ENCODE peak calls at places on chromosomes 3 and 15, in eight cellular contexts. R is Peyer's patch, Z is uterus, C is gastrocnemius medialis, K is A549, E is IMR-90, F is testis, P is stomach. O is an unnamed sample.

GRCh38 chr3:39028466-39028865 is 23.3 kb downstream of the SCN11A start:
- DNase-seq in R (no peak), Z (no peak), C (no peak), K (no peak), E (no peak), F (no peak), P (no peak), O (no peak)

GRCh38 chr3:117873236-117873635 is 1161.4 kb downstream of the IGSF11 start:
- DNase-seq in R (no peak), Z (peak; percentile 15), C (no peak), K (no peak), E (peak; percentile 7), F (peak; percentile 86), P (no peak), O (peak; percentile 36)

GRCh38 chr3:185663929-185664328 is 77.8 kb downstream of the SENP2 start:
- DNase-seq in R (no peak), Z (no peak), C (no peak), K (no peak), E (no peak), F (no peak), P (no peak), O (no peak)

GRCh38 chr3:122826315-122826714 is 31.4 kb downstream of the SLC49A4 start:
- DNase-seq in R (no peak), Z (no peak), C (no peak), K (no peak), E (no peak), F (no peak), P (no peak), O (no peak)

GRCh38 chr3:142296507-142296906 is 71.1 kb upstream of the GK5 start:
- DNase-seq in R (no peak), Z (no peak), C (no peak), K (no peak), E (no peak), F (no peak), P (no peak), O (no peak)

GRCh38 chr15:67832031-67832551 is 6.8 kb downstream of the SKOR1 start:
- DNase-seq in R (no peak), Z (no peak), C (no peak), K (no peak), E (peak; percentile 29), F (no peak), P (no peak), O (no peak)

GRCh38 chr15:31399544-31400171 is 73.0 kb downstream of the KLF13 start:
- DNase-seq in R (peak; percentile 44), Z (no peak), C (no peak), K (no peak), E (peak; percentile 15), F (no peak), P (no peak), O (no peak)

GRCh38 chr15:80871801-80872327 is 92.7 kb downstream of the CEMIP start:
- DNase-seq in R (no peak), Z (no peak), C (no peak), K (no peak), E (no peak), F (no peak), P (no peak), O (no peak)

GRCh38 chr3:170835346-170835745 is 34.6 kb downstream of the RPL22L1 start:
- DNase-seq in R (no peak), Z (peak; percentile 33), C (no peak), K (no peak), E (no peak), F (no peak), P (no peak), O (no peak)

GRCh38 chr15:35751421-35752133 is 205.6 kb upstream of the DPH6 start:
- DNase-seq in R (peak; percentile 78), Z (peak; percentile 77), C (peak; percentile 34), K (peak; percentile 10), E (peak; percentile 78), F (peak; percentile 91), P (peak; percentile 73), O (peak; percentile 79)

GRCh38 chr3:90010341-90010740 is 902.9 kb downstream of the EPHA3 start:
- DNase-seq in R (no peak), Z (no peak), C (no peak), K (no peak), E (peak; percentile 47), F (no peak), P (no peak), O (no peak)

GRCh38 chr15:76150508-76150907 is 90.7 kb downstream of the TMEM266 start:
- DNase-seq in R (no peak), Z (no peak), C (no peak), K (no peak), E (no peak), F (no peak), P (peak; percentile 69), O (peak; percentile 58)

GRCh38 chr3:69865920-69866679 is 126.8 kb downstream of the MITF start:
- DNase-seq in R (no peak), Z (no peak), C (peak; percentile 24), K (no peak), E (peak; percentile 23), F (peak; percentile 20), P (peak; percentile 83), O (peak; percentile 81)

GRCh38 chr15:55993804-55994539 is 560 bp upstream of the NEDD4 start:
- DNase-seq in R (no peak), Z (no peak), C (no peak), K (peak; percentile 50), E (peak; percentile 68), F (no peak), P (no peak), O (no peak)

GRCh38 chr15:67184208-67184925 is 70.1 kb downstream of the AAGAB start:
- DNase-seq in R (no peak), Z (peak; percentile 26), C (peak; percentile 18), K (no peak), E (no peak), F (no peak), P (no peak), O (no peak)

GRCh38 chr3:130829575-130829947 is 64.3 kb upstream of the ATP2C1 start:
- DNase-seq in R (no peak), Z (no peak), C (no peak), K (no peak), E (no peak), F (no peak), P (no peak), O (no peak)

DNA sequence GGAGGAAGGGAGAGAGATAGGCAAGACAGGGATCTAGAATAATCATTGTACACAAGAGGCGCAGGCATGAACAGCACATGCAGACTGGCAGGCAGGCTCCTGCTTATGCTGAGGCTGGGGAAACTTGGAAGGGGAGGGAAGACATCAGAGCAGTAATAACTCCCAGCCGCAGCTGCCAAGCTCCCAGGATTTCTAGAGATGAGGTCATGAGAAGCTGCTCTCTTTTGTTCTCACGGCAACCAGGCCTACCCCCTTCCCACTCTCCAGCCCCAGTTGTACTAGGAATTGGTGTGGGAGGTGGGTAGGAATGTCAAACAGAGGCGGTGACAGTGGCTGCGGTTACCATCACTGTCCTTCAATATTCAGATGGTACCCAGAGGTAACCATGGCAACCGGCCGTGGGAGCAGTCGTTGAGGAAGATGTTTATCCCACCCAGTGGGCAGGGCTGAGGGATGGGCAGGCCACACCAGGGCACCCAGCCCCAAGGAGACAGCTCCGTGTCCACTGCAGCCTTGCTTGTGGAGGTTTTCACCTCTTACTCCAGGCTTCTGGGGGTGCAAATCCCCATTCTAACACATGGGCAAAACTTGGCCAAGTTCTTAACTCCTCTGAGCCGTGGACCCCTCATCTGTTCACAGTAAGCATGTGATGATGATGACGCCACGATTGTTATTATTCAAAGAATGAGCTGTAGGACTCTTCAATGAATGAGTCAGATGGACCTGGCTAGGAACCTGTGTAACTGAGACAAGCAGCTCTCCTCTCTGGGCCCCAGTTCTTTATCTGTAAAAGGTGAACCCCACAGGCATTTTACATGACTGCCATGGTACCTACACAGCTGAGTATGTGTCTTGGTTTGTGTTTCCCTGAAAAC is 360.8 kb upstream of the PROK2 start:
- DNase-seq in R (no peak), Z (peak; percentile 79), C (no peak), K (no peak), E (peak; percentile 69), F (peak; percentile 42), P (no peak), O (peak; percentile 31)
- H3K4me3 ChIP-seq in R (no peak overlapping the region), Z (no peak overlapping the region), C (no peak overlapping the region), K (no peak overlapping the region), E (no peak overlapping the region), F (no peak overlapping the region), P (no peak overlapping the region), O (no peak overlapping the region)

DNA sequence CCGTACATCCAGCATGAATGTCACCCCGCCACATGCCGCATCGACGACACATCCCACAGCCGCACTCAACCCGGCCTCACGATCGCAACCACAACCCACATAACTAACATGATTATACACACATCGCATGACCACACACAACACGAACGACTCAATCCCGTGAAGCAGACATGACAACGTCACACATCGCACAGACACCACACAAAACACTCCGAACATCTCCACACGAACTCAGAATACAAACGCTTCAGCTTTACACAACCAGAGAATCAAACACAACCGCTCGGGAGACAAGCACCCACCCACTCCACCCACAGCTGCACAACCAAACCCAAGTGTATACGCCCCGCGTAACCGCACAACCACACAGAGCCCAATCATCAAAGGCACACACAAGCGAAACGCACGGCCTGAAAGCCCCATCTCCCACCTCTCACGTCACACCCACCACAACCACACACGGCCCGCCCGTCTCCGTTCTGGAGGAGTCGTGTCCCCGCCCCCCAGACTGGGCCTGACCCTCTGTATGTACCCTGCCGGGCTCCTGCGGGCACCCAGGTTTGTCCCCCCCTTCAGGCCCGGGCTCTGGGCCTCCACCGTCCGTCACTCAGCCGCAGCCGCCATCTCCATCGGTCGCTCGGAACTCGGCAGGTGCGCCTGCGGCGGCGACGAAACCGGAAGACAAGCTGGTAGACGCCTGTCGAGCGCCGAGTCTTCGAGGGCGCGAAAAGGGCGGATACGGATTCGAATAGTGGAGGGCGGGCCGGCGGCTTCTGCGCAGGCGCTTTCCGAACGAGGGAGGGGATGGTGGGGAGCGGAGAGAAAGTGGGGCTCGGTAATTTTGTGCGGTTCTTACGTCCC is at the start of gene RBSN:
- DNase-seq in R (peak; percentile 97), Z (peak; percentile 91), C (peak; percentile 93), K (peak; percentile 83), E (peak; percentile 92), F (peak; percentile 97), P (peak; percentile 96), O (peak; percentile 92)
- TF ChIP-seq POLR2A in R (peak; percentile 61), Z (peak; percentile 65), C (peak; percentile 94), K (peak; percentile 81), E (peak; percentile 69), F (no peak), P (no peak), O (peak; percentile 30)

DNA sequence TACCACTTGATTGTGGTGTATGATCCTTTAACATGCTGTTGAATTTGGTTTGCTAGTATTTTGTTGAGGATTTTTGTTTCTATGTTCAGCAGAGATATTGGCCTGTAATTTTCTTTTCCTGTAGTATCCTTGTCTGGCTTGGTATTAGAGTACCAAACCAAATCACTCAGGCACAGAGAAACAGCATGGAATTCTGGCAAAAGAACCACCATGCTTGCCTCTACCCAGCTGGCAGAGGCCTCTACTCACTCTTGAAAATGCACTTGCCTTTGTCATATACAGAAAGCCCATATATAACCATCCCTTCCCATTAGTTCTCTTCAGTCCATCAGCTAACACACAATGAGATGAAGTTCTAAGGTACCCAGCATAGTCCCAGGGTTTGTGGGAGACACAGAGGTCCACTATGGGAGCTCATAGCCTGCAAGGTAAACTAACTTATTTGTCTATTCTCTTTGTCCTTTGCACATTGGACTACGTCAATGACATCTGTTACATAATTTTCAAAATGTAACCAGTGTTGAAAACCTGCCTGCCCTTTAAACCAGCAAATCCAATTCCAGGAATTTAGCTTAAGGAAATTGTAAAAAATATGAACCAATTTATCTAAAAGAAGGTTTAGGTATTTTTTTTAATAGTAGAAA is 82.1 kb upstream of the POMGNT2 start:
- DNase-seq in R (no peak), Z (no peak), C (no peak), K (no peak), E (no peak), F (no peak), P (no peak), O (no peak)
- H3K27ac ChIP-seq in R (no peak overlapping the region), Z (no peak overlapping the region), C (no peak overlapping the region), K (no peak overlapping the region), E (no peak overlapping the region), F (no peak overlapping the region), P (no peak overlapping the region), O (no peak overlapping the region)

GRCh38 chr3:56915969-56916586 is 114.3 kb upstream of the ARHGEF3 start:
- DNase-seq in R (peak; percentile 82), Z (peak; percentile 51), C (no peak), K (no peak), E (no peak), F (no peak), P (peak; percentile 37), O (peak; percentile 14)
- H3K4me3 ChIP-seq in R (peak overlapping the region; percentile 45), Z (no peak overlapping the region), C (peak overlapping the region; percentile 43), K (no peak overlapping the region), E (no peak overlapping the region), F (no peak overlapping the region), P (peak overlapping the region; percentile 30), O (no peak overlapping the region)